ENCODE peak calls at places on chromosomes 13 and 19, in four cellular contexts. One of them, this sample, is unnamed.
A peak's percentile ranks its signal among the peaks of the same experiment; 100 is the strongest.

GRCh38 chr19:38502410-38503143 is 69.1 kb downstream of the RYR1 start:
- DNase-seq in fibroblast of lung: no peak
- DNase-seq in CD8-positive, alpha-beta T cell: no peak
- DNase-seq in heart right ventricle: no peak
- DNase-seq in this sample: no peak

GRCh38 chr19:4064073-4064550 is 2.6 kb downstream of the ZBTB7A start:
- DNase-seq in heart right ventricle: no peak
- DNase-seq in fibroblast of lung: peak; percentile 36
- DNase-seq in CD8-positive, alpha-beta T cell: no peak
- DNase-seq in this sample: peak; percentile 60

GRCh38 chr19:4256563-4256962 is 9.7 kb downstream of the YJU2 start:
- DNase-seq in CD8-positive, alpha-beta T cell: no peak
- DNase-seq in fibroblast of lung: no peak
- DNase-seq in heart right ventricle: no peak
- DNase-seq in this sample: no peak

GRCh38 chr19:35704218-35704617 is at the start of gene ZBTB32:
- DNase-seq in CD8-positive, alpha-beta T cell: no peak
- DNase-seq in fibroblast of lung: peak; percentile 57
- DNase-seq in heart right ventricle: no peak
- DNase-seq in this sample: no peak

GRCh38 chr19:30450945-30451344 is 78.8 kb downstream of the ZNF536 start:
- DNase-seq in heart right ventricle: no peak
- DNase-seq in fibroblast of lung: no peak
- DNase-seq in CD8-positive, alpha-beta T cell: no peak
- DNase-seq in this sample: no peak

GRCh38 chr19:45103200-45103624 is 10.2 kb downstream of the PPP1R37 start:
- DNase-seq in fibroblast of lung: no peak
- DNase-seq in heart right ventricle: no peak
- DNase-seq in CD8-positive, alpha-beta T cell: peak; percentile 60
- DNase-seq in this sample: no peak

GRCh38 chr13:73987618-73988017 is 146.6 kb downstream of the KLF12 start:
- DNase-seq in fibroblast of lung: no peak
- DNase-seq in CD8-positive, alpha-beta T cell: no peak
- DNase-seq in heart right ventricle: no peak
- DNase-seq in this sample: no peak

GRCh38 chr19:57269515-57270250 is 10.6 kb upstream of the ZNF460 start:
- DNase-seq in CD8-positive, alpha-beta T cell: no peak
- DNase-seq in heart right ventricle: no peak
- DNase-seq in fibroblast of lung: peak; percentile 96
- DNase-seq in this sample: no peak

GRCh38 chr19:12786149-12786870 is 5.0 kb upstream of the JUNB start:
- DNase-seq in heart right ventricle: peak; percentile 72
- DNase-seq in fibroblast of lung: no peak
- DNase-seq in CD8-positive, alpha-beta T cell: no peak
- DNase-seq in this sample: no peak

GRCh38 chr19:14015454-14016035 is 9.4 kb upstream of the RFX1 start:
- DNase-seq in CD8-positive, alpha-beta T cell: no peak
- DNase-seq in fibroblast of lung: no peak
- DNase-seq in heart right ventricle: no peak
- DNase-seq in this sample: no peak

GRCh38 chr19:11203194-11204075 is 6.1 kb upstream of the KANK2 start:
- DNase-seq in fibroblast of lung: peak; percentile 77
- DNase-seq in CD8-positive, alpha-beta T cell: no peak
- DNase-seq in heart right ventricle: peak; percentile 87
- DNase-seq in this sample: peak; percentile 48

GRCh38 chr13:23871616-23872220 is 17.5 kb downstream of the MIPEP start:
- DNase-seq in CD8-positive, alpha-beta T cell: no peak
- DNase-seq in heart right ventricle: no peak
- DNase-seq in fibroblast of lung: peak; percentile 40
- DNase-seq in this sample: no peak

GRCh38 chr19:7665076-7665475 is 3.8 kb upstream of the RETN start:
- DNase-seq in CD8-positive, alpha-beta T cell: no peak
- DNase-seq in heart right ventricle: no peak
- DNase-seq in fibroblast of lung: no peak
- DNase-seq in this sample: no peak

GRCh38 chr19:13160557-13160956 is 10.3 kb downstream of the IER2 start:
- DNase-seq in fibroblast of lung: peak; percentile 53
- DNase-seq in CD8-positive, alpha-beta T cell: no peak
- DNase-seq in heart right ventricle: no peak
- DNase-seq in this sample: no peak

GRCh38 chr13:33510350-33510749 is 224.8 kb upstream of the STARD13 start:
- DNase-seq in heart right ventricle: no peak
- DNase-seq in CD8-positive, alpha-beta T cell: no peak
- DNase-seq in fibroblast of lung: no peak
- DNase-seq in this sample: no peak

GRCh38 chr19:14149509-14149994 is 13.2 kb upstream of the ASF1B start:
- DNase-seq in CD8-positive, alpha-beta T cell: peak; percentile 67
- DNase-seq in fibroblast of lung: peak; percentile 12
- DNase-seq in heart right ventricle: peak; percentile 77
- DNase-seq in this sample: peak; percentile 56

GRCh38 chr19:47156861-47157454 is 26.3 kb downstream of the SAE1 start:
- DNase-seq in fibroblast of lung: peak; percentile 78
- DNase-seq in heart right ventricle: no peak
- DNase-seq in CD8-positive, alpha-beta T cell: no peak
- DNase-seq in this sample: no peak

GRCh38 chr19:506404-507285 is 652 bp upstream of the TPGS1 start:
- DNase-seq in CD8-positive, alpha-beta T cell: peak; percentile 96
- DNase-seq in heart right ventricle: peak; percentile 99
- DNase-seq in fibroblast of lung: peak; percentile 100
- DNase-seq in this sample: peak; percentile 93

GRCh38 chr19:507286-508203 is at the start of gene TPGS1:
- DNase-seq in heart right ventricle: peak; percentile 73
- DNase-seq in fibroblast of lung: peak; percentile 63
- DNase-seq in CD8-positive, alpha-beta T cell: peak; percentile 88
- DNase-seq in this sample: peak; percentile 85

GRCh38 chr19:501646-502045 is 5.4 kb downstream of the MADCAM1 start:
- DNase-seq in heart right ventricle: no peak
- DNase-seq in fibroblast of lung: no peak
- DNase-seq in CD8-positive, alpha-beta T cell: peak; percentile 17
- DNase-seq in this sample: no peak

GRCh38 chr19:508204-509150 is 1.2 kb downstream of the TPGS1 start:
- DNase-seq in fibroblast of lung: no peak
- DNase-seq in heart right ventricle: no peak
- DNase-seq in CD8-positive, alpha-beta T cell: peak; percentile 18
- DNase-seq in this sample: no peak

GRCh38 chr19:504634-505033 is 2.7 kb upstream of the TPGS1 start:
- DNase-seq in CD8-positive, alpha-beta T cell: peak; percentile 16
- DNase-seq in fibroblast of lung: no peak
- DNase-seq in heart right ventricle: no peak
- DNase-seq in this sample: no peak
- H3K27ac ChIP-seq in CD8-positive, alpha-beta T cell: no peak overlapping the region
- H3K27ac ChIP-seq in fibroblast of lung: no peak overlapping the region
- H3K27ac ChIP-seq in heart right ventricle: no peak overlapping the region
- H3K27ac ChIP-seq in this sample: no peak overlapping the region

GRCh38 chr13:76886005-76886291 is 257 bp downstream of the KCTD12 start:
- DNase-seq in fibroblast of lung: no peak
- DNase-seq in heart right ventricle: no peak
- DNase-seq in CD8-positive, alpha-beta T cell: no peak
- DNase-seq in this sample: peak; percentile 44

GRCh38 chr13:76884167-76884566 is 2.0 kb downstream of the KCTD12 start:
- DNase-seq in heart right ventricle: peak; percentile 45
- DNase-seq in fibroblast of lung: peak; percentile 5
- DNase-seq in CD8-positive, alpha-beta T cell: no peak
- DNase-seq in this sample: no peak

GRCh38 chr13:76886292-76887061 is at the start of gene KCTD12:
- DNase-seq in fibroblast of lung: peak; percentile 85
- DNase-seq in CD8-positive, alpha-beta T cell: peak; percentile 77
- DNase-seq in heart right ventricle: peak; percentile 90
- DNase-seq in this sample: peak; percentile 64

GRCh38 chr13:76884571-76885202 is 1.5 kb downstream of the KCTD12 start:
- DNase-seq in CD8-positive, alpha-beta T cell: no peak
- DNase-seq in heart right ventricle: peak; percentile 11
- DNase-seq in fibroblast of lung: peak; percentile 32
- DNase-seq in this sample: no peak

DNA sequence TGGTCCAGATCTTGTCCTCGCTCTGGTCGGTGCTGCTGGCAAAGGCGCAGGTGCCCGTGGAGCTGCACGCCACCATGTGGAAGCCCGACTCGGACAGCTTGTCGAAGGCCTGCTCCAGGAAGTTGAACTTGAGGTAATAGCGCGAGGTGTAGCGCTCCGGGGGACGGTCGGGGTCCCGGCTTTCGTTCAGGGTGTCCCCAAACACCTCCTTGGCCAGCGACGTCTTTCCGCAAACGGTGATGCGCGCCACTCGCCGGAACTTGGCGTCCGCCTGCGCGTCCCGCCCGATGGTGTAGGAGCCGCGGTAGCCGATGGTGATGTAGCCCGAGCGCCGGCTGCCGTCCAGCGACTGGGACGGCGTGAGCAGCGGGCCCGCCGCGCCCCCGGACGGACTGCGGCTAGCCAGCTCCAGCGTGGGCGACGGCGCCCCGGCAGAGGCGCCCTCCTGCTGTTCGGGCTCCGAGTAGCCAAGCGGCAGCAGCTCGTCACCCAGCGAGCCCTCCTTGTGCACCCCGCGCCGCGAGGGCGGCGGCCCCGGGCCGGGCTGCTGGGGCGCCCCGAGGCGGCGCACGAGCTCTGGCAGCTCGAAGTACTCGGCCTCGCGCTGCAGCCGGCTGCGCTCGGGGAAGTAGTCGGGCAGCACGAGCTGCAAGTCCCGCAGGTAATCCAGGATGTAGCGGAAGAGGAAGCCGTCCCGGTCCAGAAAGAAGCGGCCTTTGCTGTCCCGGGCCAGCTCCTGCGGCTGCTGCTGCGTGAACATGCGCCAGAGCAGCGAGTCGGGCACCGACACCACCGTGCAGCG is 801 bp downstream of the KCTD12 start:
- DNase-seq in fibroblast of lung: peak; percentile 71
- DNase-seq in CD8-positive, alpha-beta T cell: peak; percentile 42
- DNase-seq in heart right ventricle: peak; percentile 82
- DNase-seq in this sample: peak; percentile 7
- H3K27ac ChIP-seq in fibroblast of lung: peak overlapping the region; percentile 52
- H3K27ac ChIP-seq in CD8-positive, alpha-beta T cell: peak overlapping the region; percentile 49
- H3K27ac ChIP-seq in heart right ventricle: peak overlapping the region; percentile 93
- H3K27ac ChIP-seq in this sample: peak overlapping the region; percentile 68

GRCh38 chr19:2623743-2624142 is 78.8 kb downstream of the GNG7 start:
- DNase-seq in fibroblast of lung: no peak
- DNase-seq in CD8-positive, alpha-beta T cell: no peak
- DNase-seq in heart right ventricle: no peak
- DNase-seq in this sample: no peak
- H3K27ac ChIP-seq in fibroblast of lung: no peak overlapping the region
- H3K27ac ChIP-seq in CD8-positive, alpha-beta T cell: no peak overlapping the region
- H3K27ac ChIP-seq in heart right ventricle: peak overlapping the region; percentile 78
- H3K27ac ChIP-seq in this sample: no peak overlapping the region

DNA sequence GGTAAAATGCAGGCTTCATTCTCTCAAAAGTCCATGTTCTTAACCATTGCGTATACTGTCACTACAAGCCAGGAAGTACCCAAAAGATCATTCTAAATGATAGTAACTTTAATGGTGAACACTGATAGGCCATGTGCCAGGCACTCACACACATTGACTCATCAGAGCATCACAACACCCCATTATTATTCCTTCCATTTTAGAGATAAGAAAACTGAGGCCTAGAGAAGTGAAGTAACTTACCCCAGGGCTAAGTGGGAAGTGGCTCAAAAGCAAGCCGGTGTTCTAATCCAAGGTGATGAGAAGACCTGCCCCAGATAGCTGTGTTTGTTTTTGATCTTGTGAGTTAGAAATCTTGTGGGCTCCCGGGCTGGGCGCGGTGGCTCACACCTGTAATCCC is 1.4 kb upstream of the PHLDB3 start:
- DNase-seq in heart right ventricle: no peak
- DNase-seq in fibroblast of lung: no peak
- DNase-seq in CD8-positive, alpha-beta T cell: no peak
- DNase-seq in this sample: no peak
- H3K27ac ChIP-seq in heart right ventricle: no peak overlapping the region
- H3K27ac ChIP-seq in fibroblast of lung: no peak overlapping the region
- H3K27ac ChIP-seq in CD8-positive, alpha-beta T cell: no peak overlapping the region
- H3K27ac ChIP-seq in this sample: no peak overlapping the region

GRCh38 chr19:18500820-18501219 is 21.1 kb downstream of the ELL start:
- DNase-seq in fibroblast of lung: no peak
- DNase-seq in heart right ventricle: peak; percentile 66
- DNase-seq in CD8-positive, alpha-beta T cell: no peak
- DNase-seq in this sample: no peak
- H3K27ac ChIP-seq in fibroblast of lung: no peak overlapping the region
- H3K27ac ChIP-seq in heart right ventricle: peak overlapping the region; percentile 63
- H3K27ac ChIP-seq in CD8-positive, alpha-beta T cell: no peak overlapping the region
- H3K27ac ChIP-seq in this sample: no peak overlapping the region